ENCODE peak calls at places on chromosomes 5 and 9, in five cellular contexts. One of them, this sample, is unnamed.

GRCh38 chr9:2271426-2271825 is 256.3 kb downstream of the SMARCA2 start:
- DNase-seq in heart left ventricle: peak; percentile 44
- DNase-seq in fibroblast of gingiva: no peak
- DNase-seq in Jurkat, Clone E6-1: peak; percentile 35
- DNase-seq in cardiac fibroblast: peak; percentile 44
- DNase-seq in this sample: no peak

GRCh38 chr5:146662229-146662628 is 146.2 kb upstream of the GPR151 start:
- DNase-seq in heart left ventricle: no peak
- DNase-seq in fibroblast of gingiva: no peak
- DNase-seq in Jurkat, Clone E6-1: peak; percentile 37
- DNase-seq in cardiac fibroblast: peak; percentile 52
- DNase-seq in this sample: no peak

GRCh38 chr5:171874210-171874609 is 88.6 kb downstream of the SMIM23 start:
- DNase-seq in heart left ventricle: no peak
- DNase-seq in fibroblast of gingiva: peak; percentile 69
- DNase-seq in Jurkat, Clone E6-1: no peak
- DNase-seq in cardiac fibroblast: peak; percentile 77
- DNase-seq in this sample: no peak

GRCh38 chr9:106868565-106868964 is 5.6 kb downstream of the ZNF462 start:
- DNase-seq in heart left ventricle: peak; percentile 34
- DNase-seq in fibroblast of gingiva: peak; percentile 76
- DNase-seq in Jurkat, Clone E6-1: no peak
- DNase-seq in cardiac fibroblast: peak; percentile 66
- DNase-seq in this sample: no peak

GRCh38 chr9:93081931-93082330 is 14.1 kb upstream of the CARD19 start:
- DNase-seq in heart left ventricle: no peak
- DNase-seq in fibroblast of gingiva: peak; percentile 48
- DNase-seq in Jurkat, Clone E6-1: no peak
- DNase-seq in cardiac fibroblast: peak; percentile 82
- DNase-seq in this sample: no peak

GRCh38 chr9:89714316-89714715 is 109.5 kb downstream of the GADD45G start:
- DNase-seq in heart left ventricle: no peak
- DNase-seq in fibroblast of gingiva: no peak
- DNase-seq in Jurkat, Clone E6-1: no peak
- DNase-seq in cardiac fibroblast: no peak
- DNase-seq in this sample: no peak

GRCh38 chr9:78356634-78357033 is 59.7 kb downstream of the PSAT1 start:
- DNase-seq in heart left ventricle: no peak
- DNase-seq in fibroblast of gingiva: no peak
- DNase-seq in Jurkat, Clone E6-1: no peak
- DNase-seq in cardiac fibroblast: no peak
- DNase-seq in this sample: no peak

GRCh38 chr5:125847561-125847960 is 575.6 kb upstream of the GRAMD2B start:
- DNase-seq in heart left ventricle: no peak
- DNase-seq in fibroblast of gingiva: no peak
- DNase-seq in Jurkat, Clone E6-1: no peak
- DNase-seq in cardiac fibroblast: no peak
- DNase-seq in this sample: no peak

GRCh38 chr5:1523480-1523792 is 324 bp downstream of the LPCAT1 start:
- DNase-seq in heart left ventricle: no peak
- DNase-seq in fibroblast of gingiva: no peak
- DNase-seq in Jurkat, Clone E6-1: no peak
- DNase-seq in cardiac fibroblast: no peak
- DNase-seq in this sample: no peak

GRCh38 chr5:171724771-171725609 is 60.6 kb upstream of the SMIM23 start:
- DNase-seq in heart left ventricle: peak; percentile 43
- DNase-seq in fibroblast of gingiva: no peak
- DNase-seq in Jurkat, Clone E6-1: no peak
- DNase-seq in cardiac fibroblast: no peak
- DNase-seq in this sample: no peak

GRCh38 chr9:111949919-111950318 is 53.3 kb downstream of the UGCG start:
- DNase-seq in heart left ventricle: no peak
- DNase-seq in fibroblast of gingiva: no peak
- DNase-seq in Jurkat, Clone E6-1: no peak
- DNase-seq in cardiac fibroblast: peak; percentile 52
- DNase-seq in this sample: no peak

GRCh38 chr5:131747180-131748105 is 49.4 kb downstream of the FNIP1 start:
- DNase-seq in heart left ventricle: no peak
- DNase-seq in fibroblast of gingiva: no peak
- DNase-seq in Jurkat, Clone E6-1: peak; percentile 81
- DNase-seq in cardiac fibroblast: no peak
- DNase-seq in this sample: no peak

GRCh38 chr5:153791339-153791738 is 247.4 kb downstream of the FAM114A2 start:
- DNase-seq in heart left ventricle: no peak
- DNase-seq in fibroblast of gingiva: no peak
- DNase-seq in Jurkat, Clone E6-1: no peak
- DNase-seq in cardiac fibroblast: no peak
- DNase-seq in this sample: no peak

GRCh38 chr9:35749515-35750255 is 598 bp downstream of the RGP1 start:
- DNase-seq in heart left ventricle: no peak
- DNase-seq in fibroblast of gingiva: no peak
- DNase-seq in Jurkat, Clone E6-1: no peak
- DNase-seq in cardiac fibroblast: no peak
- DNase-seq in this sample: peak; percentile 80

GRCh38 chr9:134481762-134482161 is 155.5 kb downstream of the RXRA start:
- DNase-seq in heart left ventricle: peak; percentile 8
- DNase-seq in fibroblast of gingiva: no peak
- DNase-seq in Jurkat, Clone E6-1: no peak
- DNase-seq in cardiac fibroblast: no peak
- DNase-seq in this sample: no peak

GRCh38 chr5:133229931-133230664 is 178.3 kb downstream of the HSPA4 start:
- DNase-seq in heart left ventricle: no peak
- DNase-seq in fibroblast of gingiva: no peak
- DNase-seq in Jurkat, Clone E6-1: no peak
- DNase-seq in cardiac fibroblast: no peak
- DNase-seq in this sample: peak; percentile 16

GRCh38 chr9:71518045-71518888 is 250.0 kb downstream of the CEMIP2 start:
- DNase-seq in heart left ventricle: no peak
- DNase-seq in fibroblast of gingiva: peak; percentile 44
- DNase-seq in Jurkat, Clone E6-1: no peak
- DNase-seq in cardiac fibroblast: peak; percentile 11
- DNase-seq in this sample: no peak

GRCh38 chr5:154317916-154318315 is 127.4 kb downstream of the GALNT10 start:
- DNase-seq in heart left ventricle: no peak
- DNase-seq in fibroblast of gingiva: no peak
- DNase-seq in Jurkat, Clone E6-1: no peak
- DNase-seq in cardiac fibroblast: no peak
- DNase-seq in this sample: no peak

GRCh38 chr5:67543704-67544103 is 347.1 kb upstream of the CD180 start:
- DNase-seq in heart left ventricle: no peak
- DNase-seq in fibroblast of gingiva: peak; percentile 69
- DNase-seq in Jurkat, Clone E6-1: no peak
- DNase-seq in cardiac fibroblast: no peak
- DNase-seq in this sample: no peak

GRCh38 chr5:39599721-39600431 is 175.1 kb upstream of the DAB2 start:
- DNase-seq in heart left ventricle: no peak
- DNase-seq in fibroblast of gingiva: peak; percentile 89
- DNase-seq in Jurkat, Clone E6-1: peak; percentile 19
- DNase-seq in cardiac fibroblast: peak; percentile 77
- DNase-seq in this sample: no peak

GRCh38 chr9:136848393-136849037 is 694 bp upstream of the PHPT1 start:
- DNase-seq in heart left ventricle: no peak
- DNase-seq in fibroblast of gingiva: no peak
- DNase-seq in Jurkat, Clone E6-1: no peak
- DNase-seq in cardiac fibroblast: no peak
- DNase-seq in this sample: no peak

GRCh38 chr9:95091971-95092320 is 225.6 kb downstream of the FANCC start:
- DNase-seq in heart left ventricle: peak; percentile 33
- DNase-seq in fibroblast of gingiva: peak; percentile 60
- DNase-seq in Jurkat, Clone E6-1: no peak
- DNase-seq in cardiac fibroblast: peak; percentile 60
- DNase-seq in this sample: no peak

GRCh38 chr9:133115604-133116345 is 5.3 kb downstream of the RALGDS start:
- DNase-seq in heart left ventricle: peak; percentile 28
- DNase-seq in fibroblast of gingiva: no peak
- DNase-seq in Jurkat, Clone E6-1: no peak
- DNase-seq in cardiac fibroblast: no peak
- DNase-seq in this sample: peak; percentile 64

GRCh38 chr5:114174837-114175236 is 187.0 kb upstream of the KCNN2 start:
- DNase-seq in heart left ventricle: no peak
- DNase-seq in fibroblast of gingiva: no peak
- DNase-seq in Jurkat, Clone E6-1: no peak
- DNase-seq in cardiac fibroblast: peak; percentile 14
- DNase-seq in this sample: no peak

GRCh38 chr9:99851028-99851822 is 29.5 kb downstream of the NR4A3 start:
- DNase-seq in heart left ventricle: no peak
- DNase-seq in fibroblast of gingiva: no peak
- DNase-seq in Jurkat, Clone E6-1: peak; percentile 66
- DNase-seq in cardiac fibroblast: no peak
- DNase-seq in this sample: no peak

GRCh38 chr9:108521063-108521462 is 334.7 kb downstream of the ACTL7B start:
- DNase-seq in heart left ventricle: no peak
- DNase-seq in fibroblast of gingiva: peak; percentile 35
- DNase-seq in Jurkat, Clone E6-1: no peak
- DNase-seq in cardiac fibroblast: peak; percentile 68
- DNase-seq in this sample: no peak

GRCh38 chr9:118761016-118761790 is 608.0 kb downstream of the BRINP1 start:
- DNase-seq in heart left ventricle: no peak
- DNase-seq in fibroblast of gingiva: no peak
- DNase-seq in Jurkat, Clone E6-1: no peak
- DNase-seq in cardiac fibroblast: no peak
- DNase-seq in this sample: no peak

GRCh38 chr5:72486371-72486770 is 20.8 kb downstream of the ZNF366 start:
- DNase-seq in heart left ventricle: no peak
- DNase-seq in fibroblast of gingiva: peak; percentile 92
- DNase-seq in Jurkat, Clone E6-1: no peak
- DNase-seq in cardiac fibroblast: peak; percentile 97
- DNase-seq in this sample: no peak

GRCh38 chr5:141359790-141360426 is at the start of gene PCDHGB2:
- DNase-seq in heart left ventricle: no peak
- DNase-seq in fibroblast of gingiva: peak; percentile 25
- DNase-seq in Jurkat, Clone E6-1: peak; percentile 24
- DNase-seq in cardiac fibroblast: peak; percentile 47
- DNase-seq in this sample: no peak

GRCh38 chr5:170327802-170328201 is 30.2 kb upstream of the LCP2 start:
- DNase-seq in heart left ventricle: no peak
- DNase-seq in fibroblast of gingiva: no peak
- DNase-seq in Jurkat, Clone E6-1: no peak
- DNase-seq in cardiac fibroblast: no peak
- DNase-seq in this sample: no peak

GRCh38 chr5:8993031-8993430 is 552.8 kb downstream of the SEMA5A start:
- DNase-seq in heart left ventricle: no peak
- DNase-seq in fibroblast of gingiva: no peak
- DNase-seq in Jurkat, Clone E6-1: peak; percentile 11
- DNase-seq in cardiac fibroblast: peak; percentile 43
- DNase-seq in this sample: no peak

This sample was measured in posterior vena cava.